ENCODE peak calls at places on chromosomes 16 and 17, in nine cellular contexts. G is stimulated activated CD4-positive, alpha-beta T cell treated with anti-CD3 and anti-CD28 coated beads, Interleukin-2, amount 100 ng/mL, for 24 hours; P is GM13976; Y is NCI-H748 treated with DMSO at 0.1 percent for 48 hours; V is LoVo; O is brain microvascular endothelial cell; F is RWPE1; R is tibial nerve; K is globus pallidus. J is an unnamed sample.

GRCh38 chr17:19338031-19338990 is 24.2 kb downstream of the B9D1 start:
- DNase-seq in G (peak), P (peak), Y (no peak), V (peak), O (no peak), F (no peak), R (no peak), K (no peak), J (peak)

GRCh38 chr17:61753696-61754095 is 109.6 kb downstream of the BRIP1 start:
- DNase-seq in G (no peak), P (no peak), Y (no peak), V (no peak), O (no peak), F (no peak), R (no peak), K (no peak), J (no peak)

GRCh38 chr17:55845385-55845784 is 94.5 kb downstream of the PCTP start:
- DNase-seq in G (no peak), P (peak), Y (no peak), V (no peak), O (peak), F (peak), R (peak), K (peak), J (peak)

GRCh38 chr17:35244345-35245195 is 1.7 kb downstream of the SLFN5 start:
- DNase-seq in G (peak), P (peak), Y (no peak), V (peak), O (peak), F (peak), R (peak), K (no peak), J (peak)

GRCh38 chr16:26856271-26856670 is 210.5 kb upstream of the C16orf82 start:
- DNase-seq in G (no peak), P (no peak), Y (no peak), V (no peak), O (no peak), F (no peak), R (no peak), K (no peak), J (no peak)

GRCh38 chr16:27642753-27643152 is 92.8 kb downstream of the KATNIP start:
- DNase-seq in G (no peak), P (no peak), Y (no peak), V (no peak), O (no peak), F (no peak), R (no peak), K (no peak), J (no peak)

GRCh38 chr17:39928868-39929651 is 1.5 kb downstream of the LRRC3C start:
- DNase-seq in G (no peak), P (peak), Y (no peak), V (no peak), O (peak), F (peak), R (no peak), K (no peak), J (peak)

GRCh38 chr17:59846391-59847165 is 46.2 kb downstream of the TUBD1 start:
- DNase-seq in G (peak), P (peak), Y (peak), V (peak), O (peak), F (peak), R (no peak), K (no peak), J (no peak)

GRCh38 chr17:70190959-70191805 is 21.9 kb downstream of the KCNJ2 start:
- DNase-seq in G (no peak), P (no peak), Y (no peak), V (no peak), O (no peak), F (peak), R (no peak), K (no peak), J (no peak)

GRCh38 chr16:6160303-6160702 is 1062.7 kb upstream of the EEF2KMT start:
- DNase-seq in G (no peak), P (no peak), Y (no peak), V (no peak), O (peak), F (no peak), R (no peak), K (no peak), J (no peak)

GRCh38 chr17:42182927-42183734 is 2.1 kb downstream of the HCRT start:
- DNase-seq in G (no peak), P (no peak), Y (no peak), V (peak), O (peak), F (no peak), R (no peak), K (no peak), J (no peak)

GRCh38 chr17:50883850-50884291 is 17.7 kb upstream of the TOB1 start:
- DNase-seq in G (no peak), P (no peak), Y (no peak), V (no peak), O (no peak), F (no peak), R (no peak), K (no peak), J (no peak)

GRCh38 chr17:80010283-80010858 is 25.3 kb downstream of the TBC1D16 start:
- DNase-seq in G (no peak), P (no peak), Y (no peak), V (no peak), O (no peak), F (no peak), R (no peak), K (no peak), J (no peak)

GRCh38 chr17:76446449-76447231 is 6.3 kb downstream of the UBE2O start:
- DNase-seq in G (no peak), P (no peak), Y (no peak), V (peak), O (peak), F (peak), R (no peak), K (no peak), J (no peak)

GRCh38 chr16:71903608-71904007 is 8.3 kb downstream of the IST1 start:
- DNase-seq in G (no peak), P (no peak), Y (no peak), V (no peak), O (no peak), F (no peak), R (no peak), K (no peak), J (no peak)

GRCh38 chr16:85982563-85982939 is 83.6 kb downstream of the IRF8 start:
- DNase-seq in G (no peak), P (no peak), Y (no peak), V (no peak), O (no peak), F (no peak), R (no peak), K (peak), J (no peak)

GRCh38 chr17:50169121-50169764 is 3.4 kb downstream of the SGCA start:
- DNase-seq in G (peak), P (peak), Y (no peak), V (peak), O (no peak), F (peak), R (peak), K (no peak), J (peak)

J was measured in GM06990.